ENCODE peak calls at places on chromosome 10, in four cellular contexts. H is HL-60, Z is dorsolateral prefrontal cortex, K is B cell. J is an unnamed sample.

GRCh38 chr10:72243822-72244437 is 27.9 kb upstream of the ASCC1 start:
- DNase-seq in Z (no peak), K (no peak), H (no peak), J (no peak)

GRCh38 chr10:118638680-118639079 is 43.2 kb upstream of the PRLHR start:
- DNase-seq in Z (no peak), K (no peak), H (no peak), J (no peak)

GRCh38 chr10:3639546-3639945 is 145.5 kb downstream of the KLF6 start:
- DNase-seq in K (no peak), Z (no peak), H (no peak), J (no peak)

GRCh38 chr10:114228156-114228555 is 10.9 kb upstream of the VWA2 start:
- DNase-seq in K (no peak), Z (no peak), H (no peak), J (no peak)

GRCh38 chr10:30719832-30720231 is 90.3 kb upstream of the LYZL2 start:
- DNase-seq in Z (no peak), H (no peak), K (no peak), J (no peak)

GRCh38 chr10:95220539-95220938 is 26.5 kb downstream of the ACSM6 start:
- DNase-seq in H (no peak), K (no peak), Z (no peak), J (no peak)

GRCh38 chr10:66565999-66566398 is 359.8 kb upstream of the LRRTM3 start:
- DNase-seq in Z (no peak), H (no peak), K (no peak), J (no peak)

GRCh38 chr10:34628174-34628802 is 186.8 kb downstream of the PARD3 start:
- DNase-seq in K (no peak), H (no peak), Z (no peak), J (no peak)

GRCh38 chr10:88493676-88494483 is 89.2 kb downstream of the RNLS start:
- DNase-seq in H (no peak), K (no peak), Z (no peak), J (no peak)

GRCh38 chr10:127802532-127803055 is 65.6 kb downstream of the FOXI2 start:
- DNase-seq in K (no peak), H (no peak), Z (no peak), J (no peak)

GRCh38 chr10:133474833-133475734 is 21.3 kb downstream of the SCART1 start:
- DNase-seq in Z (no peak), H (no peak), K (no peak), J (peak)

GRCh38 chr10:104100795-104101194 is 15.1 kb upstream of the COL17A1 start:
- DNase-seq in Z (no peak), H (no peak), K (no peak), J (no peak)

GRCh38 chr10:60679388-60679987 is 98.8 kb upstream of the CDK1 start:
- DNase-seq in K (no peak), H (no peak), Z (no peak), J (no peak)

GRCh38 chr10:73182568-73182967 is 14.6 kb downstream of the FAM149B1 start:
- DNase-seq in K (no peak), H (no peak), Z (no peak), J (no peak)

GRCh38 chr10:24432478-24433416 is 223.8 kb downstream of the KIAA1217 start:
- DNase-seq in H (no peak), K (no peak), Z (no peak), J (no peak)

GRCh38 chr10:69056129-69056528 is 31.8 kb upstream of the SRGN start:
- DNase-seq in K (no peak), H (no peak), Z (no peak), J (peak)

DNA sequence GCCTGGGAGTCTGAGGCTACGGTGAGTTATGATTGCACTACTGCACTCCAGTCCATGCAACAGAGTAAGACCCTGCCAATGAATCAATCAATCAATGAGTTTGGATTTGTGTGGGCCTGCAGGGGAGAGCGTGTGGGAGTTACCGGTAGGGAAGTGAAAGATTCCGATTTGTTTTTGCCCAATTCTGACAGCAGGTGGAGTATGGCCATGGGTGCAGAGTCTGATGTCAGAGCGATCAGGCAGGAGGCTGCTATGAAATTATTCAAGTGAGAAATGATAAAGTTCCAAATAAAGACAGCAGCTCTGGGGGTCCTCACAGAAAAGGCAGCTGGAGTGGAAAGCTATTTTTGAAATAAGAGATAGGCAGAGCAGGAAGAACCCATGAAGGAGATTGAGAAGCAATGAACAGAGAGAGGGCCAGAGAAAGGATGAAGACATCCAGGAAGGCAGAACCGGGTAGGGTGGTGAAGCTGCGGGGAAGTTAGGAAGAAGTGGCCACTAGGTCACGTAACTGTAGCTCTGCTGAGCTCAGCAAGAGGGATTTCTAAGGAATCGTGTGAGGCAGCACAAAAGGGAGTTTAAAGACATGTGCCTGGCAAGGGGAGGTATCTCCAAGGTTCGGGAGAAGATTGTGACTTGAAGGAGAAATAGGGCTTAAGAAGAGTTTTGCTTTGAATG is 93.7 kb upstream of the NMT2 start:
- DNase-seq in H (no peak), K (no peak), Z (no peak), J (no peak)
- TF ChIP-seq CTCF in H (no peak), K (no peak), Z (peak), J (no peak)

DNA sequence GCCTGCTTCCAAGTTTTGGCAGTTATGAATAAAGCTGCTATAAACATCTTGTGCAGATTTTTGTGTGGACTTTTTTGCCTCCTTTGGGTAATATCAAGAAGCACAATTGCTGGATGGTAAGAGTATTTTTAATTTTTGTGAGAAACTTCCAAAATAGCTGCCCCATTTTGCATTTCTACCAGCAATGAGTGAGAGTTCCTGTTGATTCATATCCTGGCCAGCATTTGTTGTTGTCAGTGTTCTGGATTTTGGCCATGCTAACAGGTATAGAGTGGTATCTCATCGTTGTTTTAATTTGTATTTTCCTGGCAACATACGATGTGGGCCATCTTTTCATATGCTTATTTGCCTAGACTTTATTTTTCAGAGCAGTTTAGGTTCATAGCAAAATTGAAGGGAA is 53.9 kb downstream of the BTAF1 start:
- DNase-seq in K (no peak), H (no peak), Z (no peak), J (no peak)
- TF ChIP-seq CTCF in K (no peak), H (no peak), Z (no peak), J (no peak)

GRCh38 chr10:125397608-125398007 is 237.2 kb upstream of the CTBP2 start:
- DNase-seq in H (no peak), Z (no peak), K (no peak), J (no peak)
- TF ChIP-seq CTCF in H (no peak), Z (no peak), K (no peak), J (no peak)

GRCh38 chr10:43994539-43994938 is 345.9 kb upstream of the ZNF32 start:
- DNase-seq in Z (no peak), K (no peak), H (no peak), J (no peak)
- TF ChIP-seq CTCF in Z (no peak), K (no peak), H (no peak), J (no peak)

DNA sequence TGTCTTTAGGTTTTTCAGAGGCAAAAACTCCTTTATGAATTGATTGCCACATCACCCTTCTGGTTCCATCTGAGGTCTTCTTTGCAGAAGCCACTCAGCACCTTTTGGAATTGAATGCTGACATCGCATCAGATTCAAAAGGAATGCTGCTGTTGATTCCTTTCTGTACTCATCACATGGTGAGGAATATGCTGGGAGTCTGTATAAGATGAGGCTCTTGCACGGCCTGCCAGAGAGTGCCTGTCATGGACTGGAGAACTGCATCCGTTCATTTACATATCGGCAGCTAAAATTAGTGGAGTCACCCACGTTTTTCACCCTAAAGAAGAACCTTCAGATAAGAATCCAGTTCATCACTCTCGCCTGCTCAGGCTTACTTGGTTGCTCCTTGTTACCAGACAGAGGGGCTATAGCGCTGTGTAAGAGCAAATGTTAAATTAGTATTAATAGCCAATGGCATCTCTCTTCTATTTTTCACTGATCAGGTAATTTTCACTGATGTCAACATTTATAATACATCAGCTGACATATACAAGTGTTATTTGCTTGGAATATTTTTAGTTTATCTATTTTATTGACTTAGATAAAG is 14.3 kb downstream of the NRG3 start:
- DNase-seq in Z (no peak), H (no peak), K (no peak), J (no peak)
- TF ChIP-seq CTCF in Z (no peak), H (no peak), K (no peak), J (no peak)

DNA sequence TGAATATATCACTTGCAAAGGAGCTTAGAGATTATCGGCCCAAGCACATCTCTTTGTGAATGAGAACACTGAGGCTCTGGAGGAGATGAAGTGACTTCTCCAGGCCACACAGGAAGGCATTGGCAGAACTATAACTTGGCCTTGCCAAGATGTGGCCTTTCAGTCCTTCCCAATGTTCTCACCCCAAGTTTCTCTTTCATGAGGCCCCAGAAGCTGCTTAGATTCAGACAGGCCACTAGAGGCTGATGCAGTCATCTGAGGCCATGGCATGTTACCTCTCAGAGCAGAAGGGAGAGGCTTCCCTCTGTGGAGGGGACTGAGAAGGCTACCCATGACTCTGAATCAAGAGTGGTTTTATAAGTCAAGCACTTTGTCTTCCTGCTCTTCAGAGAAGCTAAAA is 1003.7 kb downstream of the LRMDA start:
- DNase-seq in Z (no peak), H (no peak), K (no peak), J (no peak)
- TF ChIP-seq CTCF in Z (no peak), H (no peak), K (no peak), J (no peak)

GRCh38 chr10:97003804-97004201 is 171.7 kb downstream of the LCOR start:
- DNase-seq in H (no peak), K (no peak), Z (no peak), J (no peak)
- TF ChIP-seq CTCF in H (no peak), K (no peak), Z (no peak), J (no peak)

GRCh38 chr10:16156681-16157080 is 280.1 kb upstream of the PTER start:
- DNase-seq in Z (no peak), H (no peak), K (no peak), J (no peak)

DNA sequence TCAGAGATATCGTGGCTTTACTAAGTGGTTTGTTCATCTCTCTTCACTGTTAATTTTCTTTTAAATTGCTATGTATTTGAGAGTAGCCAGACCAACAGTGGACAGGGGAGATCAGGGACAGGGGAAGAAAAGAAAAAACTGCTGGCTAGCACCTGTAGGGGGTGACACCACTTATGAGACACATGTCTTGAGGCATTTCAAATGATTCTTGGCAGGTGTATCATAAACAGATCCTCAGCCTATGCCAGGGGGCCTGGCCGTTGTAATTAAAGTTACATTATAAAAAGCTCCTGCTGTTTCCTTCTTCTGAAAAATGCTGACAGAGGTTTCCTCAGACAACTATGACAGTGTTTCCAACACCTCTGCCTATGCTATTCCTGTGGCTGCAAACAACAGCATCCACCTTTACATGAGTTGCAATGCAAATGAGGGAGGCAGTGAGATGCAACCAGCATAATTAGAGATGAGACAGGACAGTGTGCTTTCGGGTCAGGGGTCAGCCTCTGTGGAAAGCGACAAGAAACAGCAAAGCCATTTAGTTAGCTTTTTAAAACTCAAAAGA is 281.0 kb upstream of the PTER start:
- DNase-seq in K (no peak), H (no peak), Z (no peak), J (no peak)
- TF ChIP-seq CTCF in K (no peak), H (no peak), Z (no peak), J (no peak)

J was measured in GM10248.